ENCODE peak calls at places on chromosomes 6 and 20, in nine cellular contexts. One of them, this sample, is unnamed.

GRCh38 chr6:133835901-133836300 is 53.0 kb upstream of the TCF21 start:
- DNase-seq in mesothelial cell of epicardium: no peak
- DNase-seq in A549: no peak
- DNase-seq in RWPE1: no peak
- DNase-seq in heart left ventricle: no peak
- DNase-seq in adrenal gland: no peak
- DNase-seq in CD4-positive, alpha-beta T cell: no peak
- DNase-seq in BE2C: no peak
- DNase-seq in GM20000: no peak
- DNase-seq in this sample: no peak

GRCh38 chr20:58048096-58048702 is 180.3 kb downstream of the ANKRD60 start:
- DNase-seq in mesothelial cell of epicardium: no peak
- DNase-seq in CD4-positive, alpha-beta T cell: no peak
- DNase-seq in heart left ventricle: no peak
- DNase-seq in BE2C: peak; percentile 68
- DNase-seq in RWPE1: peak; percentile 71
- DNase-seq in GM20000: no peak
- DNase-seq in A549: peak; percentile 45
- DNase-seq in adrenal gland: no peak
- DNase-seq in this sample: no peak

GRCh38 chr6:90595854-90596253 is 9.0 kb upstream of the MAP3K7 start:
- DNase-seq in GM20000: no peak
- DNase-seq in A549: no peak
- DNase-seq in CD4-positive, alpha-beta T cell: no peak
- DNase-seq in heart left ventricle: no peak
- DNase-seq in BE2C: no peak
- DNase-seq in RWPE1: no peak
- DNase-seq in adrenal gland: no peak
- DNase-seq in mesothelial cell of epicardium: no peak
- DNase-seq in this sample: no peak

GRCh38 chr20:53187402-53187801 is 215.2 kb downstream of the TSHZ2 start:
- DNase-seq in heart left ventricle: no peak
- DNase-seq in adrenal gland: no peak
- DNase-seq in A549: no peak
- DNase-seq in CD4-positive, alpha-beta T cell: no peak
- DNase-seq in BE2C: no peak
- DNase-seq in mesothelial cell of epicardium: no peak
- DNase-seq in RWPE1: no peak
- DNase-seq in GM20000: no peak
- DNase-seq in this sample: no peak

GRCh38 chr20:35315199-35316020 is 23.2 kb upstream of the FAM83C start:
- DNase-seq in heart left ventricle: no peak
- DNase-seq in mesothelial cell of epicardium: no peak
- DNase-seq in RWPE1: no peak
- DNase-seq in A549: no peak
- DNase-seq in CD4-positive, alpha-beta T cell: no peak
- DNase-seq in adrenal gland: no peak
- DNase-seq in GM20000: no peak
- DNase-seq in BE2C: no peak
- DNase-seq in this sample: no peak

GRCh38 chr20:57761413-57761734 is 51.6 kb upstream of the PMEPA1 start:
- DNase-seq in BE2C: no peak
- DNase-seq in mesothelial cell of epicardium: no peak
- DNase-seq in CD4-positive, alpha-beta T cell: no peak
- DNase-seq in RWPE1: no peak
- DNase-seq in adrenal gland: no peak
- DNase-seq in A549: no peak
- DNase-seq in GM20000: no peak
- DNase-seq in heart left ventricle: no peak
- DNase-seq in this sample: no peak

GRCh38 chr6:107555449-107555848 is 65.5 kb downstream of the SOBP start:
- DNase-seq in GM20000: no peak
- DNase-seq in A549: no peak
- DNase-seq in heart left ventricle: no peak
- DNase-seq in mesothelial cell of epicardium: no peak
- DNase-seq in CD4-positive, alpha-beta T cell: no peak
- DNase-seq in RWPE1: no peak
- DNase-seq in adrenal gland: no peak
- DNase-seq in BE2C: peak; percentile 84
- DNase-seq in this sample: no peak

GRCh38 chr6:170033666-170034065 is 257.2 kb downstream of the DLL1 start:
- DNase-seq in BE2C: peak; percentile 1
- DNase-seq in A549: no peak
- DNase-seq in RWPE1: no peak
- DNase-seq in mesothelial cell of epicardium: peak; percentile 3
- DNase-seq in GM20000: no peak
- DNase-seq in heart left ventricle: no peak
- DNase-seq in CD4-positive, alpha-beta T cell: no peak
- DNase-seq in adrenal gland: no peak
- DNase-seq in this sample: no peak

GRCh38 chr20:64053841-64054661 is 4.6 kb upstream of the SOX18 start:
- DNase-seq in CD4-positive, alpha-beta T cell: no peak
- DNase-seq in adrenal gland: no peak
- DNase-seq in RWPE1: no peak
- DNase-seq in BE2C: peak; percentile 81
- DNase-seq in A549: peak; percentile 52
- DNase-seq in heart left ventricle: peak; percentile 88
- DNase-seq in mesothelial cell of epicardium: no peak
- DNase-seq in GM20000: peak; percentile 70
- DNase-seq in this sample: peak; percentile 62

GRCh38 chr6:107082045-107082444 is 33.3 kb downstream of the BEND3 start:
- DNase-seq in RWPE1: peak; percentile 31
- DNase-seq in adrenal gland: no peak
- DNase-seq in mesothelial cell of epicardium: no peak
- DNase-seq in CD4-positive, alpha-beta T cell: no peak
- DNase-seq in BE2C: no peak
- DNase-seq in GM20000: no peak
- DNase-seq in heart left ventricle: no peak
- DNase-seq in A549: no peak
- DNase-seq in this sample: no peak

GRCh38 chr6:84599991-84600390 is 164.4 kb downstream of the TBX18 start:
- DNase-seq in BE2C: no peak
- DNase-seq in RWPE1: no peak
- DNase-seq in GM20000: no peak
- DNase-seq in heart left ventricle: no peak
- DNase-seq in A549: no peak
- DNase-seq in mesothelial cell of epicardium: no peak
- DNase-seq in adrenal gland: no peak
- DNase-seq in CD4-positive, alpha-beta T cell: no peak
- DNase-seq in this sample: no peak

GRCh38 chr6:133487174-133487573 is 246.0 kb downstream of the EYA4 start:
- DNase-seq in BE2C: no peak
- DNase-seq in CD4-positive, alpha-beta T cell: no peak
- DNase-seq in mesothelial cell of epicardium: no peak
- DNase-seq in heart left ventricle: no peak
- DNase-seq in A549: no peak
- DNase-seq in RWPE1: no peak
- DNase-seq in GM20000: no peak
- DNase-seq in adrenal gland: no peak
- DNase-seq in this sample: no peak

GRCh38 chr20:33086052-33086722 is 6.7 kb downstream of the BPIFB4 start:
- DNase-seq in heart left ventricle: no peak
- DNase-seq in CD4-positive, alpha-beta T cell: no peak
- DNase-seq in adrenal gland: no peak
- DNase-seq in RWPE1: no peak
- DNase-seq in A549: no peak
- DNase-seq in GM20000: no peak
- DNase-seq in BE2C: no peak
- DNase-seq in mesothelial cell of epicardium: no peak
- DNase-seq in this sample: no peak

GRCh38 chr6:1110164-1110563 is 201.7 kb upstream of the FOXQ1 start:
- DNase-seq in A549: no peak
- DNase-seq in mesothelial cell of epicardium: no peak
- DNase-seq in BE2C: no peak
- DNase-seq in adrenal gland: no peak
- DNase-seq in RWPE1: no peak
- DNase-seq in GM20000: no peak
- DNase-seq in CD4-positive, alpha-beta T cell: no peak
- DNase-seq in heart left ventricle: no peak
- DNase-seq in this sample: no peak

GRCh38 chr6:166588691-166589333 is 2.3 kb upstream of the RAMACL start:
- DNase-seq in mesothelial cell of epicardium: no peak
- DNase-seq in A549: no peak
- DNase-seq in GM20000: peak; percentile 52
- DNase-seq in CD4-positive, alpha-beta T cell: no peak
- DNase-seq in BE2C: no peak
- DNase-seq in adrenal gland: no peak
- DNase-seq in heart left ventricle: no peak
- DNase-seq in RWPE1: no peak
- DNase-seq in this sample: peak; percentile 49

GRCh38 chr6:151576658-151577057 is 82.8 kb downstream of the CCDC170 start:
- DNase-seq in GM20000: no peak
- DNase-seq in BE2C: no peak
- DNase-seq in RWPE1: no peak
- DNase-seq in adrenal gland: no peak
- DNase-seq in mesothelial cell of epicardium: no peak
- DNase-seq in A549: no peak
- DNase-seq in heart left ventricle: no peak
- DNase-seq in CD4-positive, alpha-beta T cell: no peak
- DNase-seq in this sample: no peak

GRCh38 chr6:137218473-137218916 is 690 bp downstream of the IFNGR1 start:
- DNase-seq in heart left ventricle: no peak
- DNase-seq in CD4-positive, alpha-beta T cell: peak; percentile 17
- DNase-seq in adrenal gland: peak; percentile 74
- DNase-seq in RWPE1: peak; percentile 61
- DNase-seq in BE2C: peak; percentile 27
- DNase-seq in mesothelial cell of epicardium: no peak
- DNase-seq in GM20000: peak; percentile 48
- DNase-seq in A549: no peak
- DNase-seq in this sample: peak; percentile 37

DNA sequence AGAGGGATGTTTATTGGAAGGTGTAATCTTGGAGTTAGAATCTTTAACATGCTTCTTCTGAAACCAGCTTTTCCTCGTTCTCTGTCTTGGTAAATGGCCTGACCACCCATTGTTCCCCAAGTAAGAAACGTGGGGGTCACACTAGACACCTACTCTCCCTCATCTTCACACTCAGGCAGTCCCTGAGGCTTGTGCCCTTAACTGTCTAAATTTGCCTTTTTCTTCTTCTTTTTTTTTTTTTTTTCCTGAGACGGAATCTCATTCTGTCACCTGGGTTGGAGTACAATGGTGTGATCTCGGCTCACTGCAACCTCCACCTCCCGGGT is 16.2 kb upstream of the ARFGEF2 start:
- DNase-seq in GM20000: no peak
- DNase-seq in RWPE1: no peak
- DNase-seq in mesothelial cell of epicardium: no peak
- DNase-seq in CD4-positive, alpha-beta T cell: no peak
- DNase-seq in BE2C: no peak
- DNase-seq in adrenal gland: no peak
- DNase-seq in heart left ventricle: no peak
- DNase-seq in A549: no peak
- DNase-seq in this sample: no peak
- TF ChIP-seq CTCF in GM20000: no peak
- TF ChIP-seq CTCF in RWPE1: peak; percentile 70
- TF ChIP-seq CTCF in mesothelial cell of epicardium: peak; percentile 15
- TF ChIP-seq CTCF in CD4-positive, alpha-beta T cell: peak; percentile 49
- TF ChIP-seq CTCF in BE2C: no peak
- TF ChIP-seq CTCF in adrenal gland: no peak
- TF ChIP-seq CTCF in heart left ventricle: no peak
- TF ChIP-seq CTCF in A549: no peak
- TF ChIP-seq CTCF in this sample: no peak

GRCh38 chr6:145707397-145707796 is 27.9 kb downstream of the EPM2A start:
- DNase-seq in adrenal gland: no peak
- DNase-seq in BE2C: no peak
- DNase-seq in CD4-positive, alpha-beta T cell: no peak
- DNase-seq in mesothelial cell of epicardium: no peak
- DNase-seq in RWPE1: no peak
- DNase-seq in GM20000: no peak
- DNase-seq in heart left ventricle: no peak
- DNase-seq in A549: no peak
- DNase-seq in this sample: no peak

GRCh38 chr6:145699462-145699861 is 35.9 kb downstream of the EPM2A start:
- DNase-seq in CD4-positive, alpha-beta T cell: no peak
- DNase-seq in adrenal gland: no peak
- DNase-seq in heart left ventricle: no peak
- DNase-seq in A549: no peak
- DNase-seq in mesothelial cell of epicardium: no peak
- DNase-seq in GM20000: no peak
- DNase-seq in RWPE1: peak; percentile 57
- DNase-seq in BE2C: no peak
- DNase-seq in this sample: no peak

GRCh38 chr6:145705561-145705960 is 29.8 kb downstream of the EPM2A start:
- DNase-seq in RWPE1: no peak
- DNase-seq in BE2C: no peak
- DNase-seq in A549: no peak
- DNase-seq in heart left ventricle: no peak
- DNase-seq in CD4-positive, alpha-beta T cell: no peak
- DNase-seq in mesothelial cell of epicardium: no peak
- DNase-seq in GM20000: no peak
- DNase-seq in adrenal gland: no peak
- DNase-seq in this sample: no peak

GRCh38 chr6:145704153-145704781 is 31.1 kb downstream of the EPM2A start:
- DNase-seq in BE2C: no peak
- DNase-seq in GM20000: peak; percentile 5
- DNase-seq in CD4-positive, alpha-beta T cell: no peak
- DNase-seq in RWPE1: peak; percentile 8
- DNase-seq in mesothelial cell of epicardium: no peak
- DNase-seq in A549: no peak
- DNase-seq in adrenal gland: no peak
- DNase-seq in heart left ventricle: no peak
- DNase-seq in this sample: no peak
- TF ChIP-seq CTCF in BE2C: peak; percentile 37
- TF ChIP-seq CTCF in GM20000: no peak
- TF ChIP-seq CTCF in CD4-positive, alpha-beta T cell: peak; percentile 77
- TF ChIP-seq CTCF in RWPE1: peak; percentile 69
- TF ChIP-seq CTCF in mesothelial cell of epicardium: peak; percentile 79
- TF ChIP-seq CTCF in A549: peak; percentile 53
- TF ChIP-seq CTCF in adrenal gland: no peak
- TF ChIP-seq CTCF in heart left ventricle: peak; percentile 60
- TF ChIP-seq CTCF in this sample: peak; percentile 12

DNA sequence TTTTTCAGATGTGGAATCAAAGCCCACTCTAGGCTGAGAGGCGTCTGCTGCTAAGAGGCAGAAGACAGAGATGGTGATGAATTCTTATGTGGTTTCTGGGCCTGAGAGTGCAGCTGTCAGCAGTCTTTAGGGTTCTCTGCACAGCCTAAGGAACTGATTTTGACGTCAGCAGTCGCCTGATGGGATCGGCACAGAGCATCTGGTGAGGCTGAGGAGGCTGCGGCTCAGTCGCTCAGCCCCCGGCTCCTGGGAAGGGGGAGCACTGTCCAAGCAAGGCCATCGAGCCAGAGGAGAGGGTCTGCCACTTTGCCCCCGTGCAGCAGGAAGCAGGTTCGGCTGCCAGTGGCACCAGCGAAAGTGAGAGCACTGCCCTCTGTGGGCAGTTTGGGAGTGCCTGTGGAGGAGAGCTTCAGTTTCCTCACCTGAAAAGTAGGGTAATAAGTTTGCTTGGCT is 92.5 kb downstream of the TCP11 start:
- DNase-seq in BE2C: no peak
- DNase-seq in mesothelial cell of epicardium: no peak
- DNase-seq in adrenal gland: peak; percentile 59
- DNase-seq in GM20000: no peak
- DNase-seq in CD4-positive, alpha-beta T cell: peak; percentile 3
- DNase-seq in RWPE1: no peak
- DNase-seq in A549: no peak
- DNase-seq in heart left ventricle: peak; percentile 65
- DNase-seq in this sample: peak; percentile 30
- TF ChIP-seq CTCF in BE2C: no peak
- TF ChIP-seq CTCF in mesothelial cell of epicardium: no peak
- TF ChIP-seq CTCF in adrenal gland: peak; percentile 9
- TF ChIP-seq CTCF in GM20000: peak; percentile 4
- TF ChIP-seq CTCF in CD4-positive, alpha-beta T cell: peak; percentile 26
- TF ChIP-seq CTCF in RWPE1: no peak
- TF ChIP-seq CTCF in A549: no peak
- TF ChIP-seq CTCF in heart left ventricle: no peak
- TF ChIP-seq CTCF in this sample: peak; percentile 22

GRCh38 chr6:121222656-121223055 is 111.6 kb downstream of the TBC1D32 start:
- DNase-seq in mesothelial cell of epicardium: no peak
- DNase-seq in RWPE1: peak; percentile 45
- DNase-seq in GM20000: no peak
- DNase-seq in A549: no peak
- DNase-seq in BE2C: no peak
- DNase-seq in CD4-positive, alpha-beta T cell: no peak
- DNase-seq in adrenal gland: no peak
- DNase-seq in heart left ventricle: no peak
- DNase-seq in this sample: no peak
- TF ChIP-seq CTCF in mesothelial cell of epicardium: peak; percentile 55
- TF ChIP-seq CTCF in RWPE1: peak; percentile 28
- TF ChIP-seq CTCF in GM20000: no peak
- TF ChIP-seq CTCF in A549: peak; percentile 26
- TF ChIP-seq CTCF in BE2C: no peak
- TF ChIP-seq CTCF in CD4-positive, alpha-beta T cell: no peak
- TF ChIP-seq CTCF in adrenal gland: peak; percentile 13
- TF ChIP-seq CTCF in heart left ventricle: no peak
- TF ChIP-seq CTCF in this sample: no peak

This sample was measured in GM10248.